ENCODE peak calls at places on chromosomes 12 and 14, in six cellular contexts. One of them, this sample, is unnamed.

GRCh38 chr14:87566986-87567385 is 426.0 kb downstream of the GALC start:
- DNase-seq in A549: no peak
- DNase-seq in K562: no peak
- DNase-seq in HepG2: no peak
- DNase-seq in GM12878: no peak
- DNase-seq in NB4: no peak
- DNase-seq in this sample: no peak

GRCh38 chr12:51307655-51308593 is 16.1 kb downstream of the BIN2 start:
- DNase-seq in K562: peak; percentile 15
- DNase-seq in GM12878: no peak
- DNase-seq in A549: peak; percentile 91
- DNase-seq in HepG2: no peak
- DNase-seq in NB4: no peak
- DNase-seq in this sample: peak; percentile 37

GRCh38 chr14:36524874-36525745 is 5.1 kb upstream of the NKX2-1 start:
- DNase-seq in NB4: peak; percentile 13
- DNase-seq in HepG2: peak; percentile 74
- DNase-seq in GM12878: no peak
- DNase-seq in A549: peak; percentile 78
- DNase-seq in K562: peak; percentile 57
- DNase-seq in this sample: no peak

GRCh38 chr14:100850841-100851585 is 25.1 kb downstream of the MEG3 start:
- DNase-seq in NB4: peak; percentile 74
- DNase-seq in K562: peak; percentile 78
- DNase-seq in GM12878: no peak
- DNase-seq in HepG2: peak; percentile 48
- DNase-seq in A549: peak; percentile 71
- DNase-seq in this sample: peak; percentile 32

GRCh38 chr12:4268549-4269181 is 4.9 kb upstream of the CCND2 start:
- DNase-seq in NB4: peak; percentile 52
- DNase-seq in GM12878: no peak
- DNase-seq in K562: peak; percentile 18
- DNase-seq in HepG2: no peak
- DNase-seq in A549: no peak
- DNase-seq in this sample: peak; percentile 40

GRCh38 chr12:52280319-52280795 is 5.9 kb downstream of the KRT86 start:
- DNase-seq in A549: peak; percentile 100
- DNase-seq in NB4: peak; percentile 65
- DNase-seq in K562: peak; percentile 8
- DNase-seq in GM12878: no peak
- DNase-seq in HepG2: peak; percentile 67
- DNase-seq in this sample: peak; percentile 11

GRCh38 chr12:124762384-124762783 is 101.3 kb downstream of the SCARB1 start:
- DNase-seq in NB4: no peak
- DNase-seq in K562: no peak
- DNase-seq in A549: no peak
- DNase-seq in HepG2: no peak
- DNase-seq in GM12878: no peak
- DNase-seq in this sample: no peak

GRCh38 chr14:62462996-62463395 is 582.3 kb downstream of the KCNH5 start:
- DNase-seq in HepG2: no peak
- DNase-seq in K562: no peak
- DNase-seq in NB4: no peak
- DNase-seq in A549: no peak
- DNase-seq in GM12878: no peak
- DNase-seq in this sample: no peak

GRCh38 chr12:95318071-95318545 is 100.5 kb downstream of the VEZT start:
- DNase-seq in NB4: no peak
- DNase-seq in GM12878: no peak
- DNase-seq in HepG2: peak; percentile 98
- DNase-seq in A549: peak; percentile 96
- DNase-seq in K562: no peak
- DNase-seq in this sample: no peak

GRCh38 chr14:77516111-77516510 is 17.5 kb upstream of the ISM2 start:
- DNase-seq in NB4: no peak
- DNase-seq in A549: no peak
- DNase-seq in HepG2: no peak
- DNase-seq in GM12878: no peak
- DNase-seq in K562: no peak
- DNase-seq in this sample: no peak

GRCh38 chr12:12461923-12462315 is 100.7 kb downstream of the DUSP16 start:
- DNase-seq in GM12878: no peak
- DNase-seq in NB4: no peak
- DNase-seq in K562: no peak
- DNase-seq in A549: no peak
- DNase-seq in HepG2: no peak
- DNase-seq in this sample: no peak

DNA sequence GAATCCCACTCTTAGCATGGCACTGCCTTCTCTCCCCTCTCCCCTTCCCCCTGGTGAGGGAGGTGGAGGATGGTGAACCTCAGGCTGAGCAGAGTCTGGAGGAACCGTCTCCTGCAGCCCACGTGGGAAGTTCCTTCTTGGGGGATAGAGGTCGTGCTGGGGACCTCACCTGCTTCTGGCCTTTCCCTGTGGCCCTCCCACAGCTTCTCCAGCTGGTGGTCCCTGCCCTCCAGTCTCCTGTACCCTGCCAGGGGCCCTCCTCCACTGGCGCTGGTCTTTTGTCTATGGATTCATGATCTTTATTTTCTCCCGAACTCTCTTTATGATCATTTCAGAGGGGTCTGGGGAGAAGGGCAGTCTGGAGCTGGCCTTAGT is 9.0 kb upstream of the MTA1 start:
- DNase-seq in GM12878: no peak
- DNase-seq in K562: no peak
- DNase-seq in A549: no peak
- DNase-seq in HepG2: no peak
- DNase-seq in NB4: no peak
- DNase-seq in this sample: no peak
- TF ChIP-seq MYC in GM12878: no peak
- TF ChIP-seq MYC in K562: no peak
- TF ChIP-seq MYC in A549: no peak
- TF ChIP-seq MYC in HepG2: no peak
- TF ChIP-seq MYC in NB4: no peak
- TF ChIP-seq MYC in this sample: no peak

GRCh38 chr14:49770212-49770817 is 2.4 kb downstream of the KLHDC2 start:
- DNase-seq in HepG2: peak; percentile 97
- DNase-seq in NB4: no peak
- DNase-seq in GM12878: no peak
- DNase-seq in K562: peak; percentile 19
- DNase-seq in A549: peak; percentile 70
- DNase-seq in this sample: no peak
- TF ChIP-seq MYC in HepG2: no peak
- TF ChIP-seq MYC in NB4: no peak
- TF ChIP-seq MYC in GM12878: no peak
- TF ChIP-seq MYC in K562: no peak
- TF ChIP-seq MYC in A549: no peak
- TF ChIP-seq MYC in this sample: no peak

DNA sequence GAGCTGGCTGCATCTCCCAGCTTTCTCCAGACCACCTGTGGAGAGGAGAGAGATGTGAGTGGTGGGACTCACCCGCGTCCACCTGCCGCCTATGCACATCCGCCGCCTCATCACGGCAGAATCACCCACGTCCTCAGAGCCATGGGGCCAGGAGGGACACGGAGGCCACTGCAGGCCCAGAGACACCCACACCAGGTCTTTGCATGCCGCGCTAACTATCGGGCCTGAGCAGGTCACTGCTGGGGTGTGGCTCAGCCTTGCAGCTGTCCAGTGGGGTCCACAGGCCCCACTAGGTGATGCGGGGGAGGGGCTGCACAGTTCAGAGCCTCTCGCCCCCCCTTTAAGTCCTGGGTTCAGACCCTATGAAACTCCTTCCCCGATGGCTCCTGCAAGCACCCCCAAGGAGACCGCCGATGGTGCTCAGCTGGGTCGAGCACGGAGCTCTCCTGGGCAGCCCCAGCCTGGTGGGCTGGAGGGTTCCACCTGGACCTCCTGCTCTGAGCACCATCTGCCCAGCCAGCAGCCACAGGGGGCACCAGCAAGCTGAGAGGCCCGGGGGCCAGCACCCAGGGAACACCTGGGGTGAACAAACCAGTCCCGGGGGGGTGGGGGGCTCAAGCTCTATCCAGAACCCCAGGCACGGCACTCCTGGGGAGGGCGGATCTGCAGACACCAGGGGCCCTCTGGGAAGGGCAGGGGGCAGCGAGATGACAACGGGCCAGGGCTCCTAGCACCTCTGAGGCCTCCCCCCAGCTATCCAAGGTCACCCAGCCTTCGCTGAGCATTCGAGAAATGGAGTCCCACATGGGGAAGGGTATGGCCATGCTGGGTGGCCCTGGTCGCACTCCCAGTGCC is 34.3 kb downstream of the CCNK start:
- DNase-seq in HepG2: no peak
- DNase-seq in K562: no peak
- DNase-seq in NB4: no peak
- DNase-seq in GM12878: no peak
- DNase-seq in A549: no peak
- DNase-seq in this sample: no peak
- TF ChIP-seq MYC in HepG2: no peak
- TF ChIP-seq MYC in K562: no peak
- TF ChIP-seq MYC in NB4: no peak
- TF ChIP-seq MYC in GM12878: no peak
- TF ChIP-seq MYC in A549: no peak
- TF ChIP-seq MYC in this sample: no peak

GRCh38 chr14:79021756-79022155 is 851.6 kb downstream of the NRXN3 start:
- DNase-seq in NB4: no peak
- DNase-seq in A549: no peak
- DNase-seq in HepG2: no peak
- DNase-seq in GM12878: no peak
- DNase-seq in K562: no peak
- DNase-seq in this sample: no peak

GRCh38 chr14:79017561-79017960 is 847.4 kb downstream of the NRXN3 start:
- DNase-seq in K562: no peak
- DNase-seq in NB4: no peak
- DNase-seq in GM12878: no peak
- DNase-seq in A549: no peak
- DNase-seq in HepG2: no peak
- DNase-seq in this sample: no peak

GRCh38 chr14:79018846-79019245 is 848.7 kb downstream of the NRXN3 start:
- DNase-seq in A549: no peak
- DNase-seq in K562: no peak
- DNase-seq in GM12878: no peak
- DNase-seq in HepG2: no peak
- DNase-seq in NB4: no peak
- DNase-seq in this sample: peak; percentile 23

GRCh38 chr14:79011920-79012204 is 841.7 kb downstream of the NRXN3 start:
- DNase-seq in K562: no peak
- DNase-seq in A549: no peak
- DNase-seq in HepG2: no peak
- DNase-seq in GM12878: no peak
- DNase-seq in NB4: no peak
- DNase-seq in this sample: no peak

GRCh38 chr14:79016828-79017505 is 846.8 kb downstream of the NRXN3 start:
- DNase-seq in HepG2: peak; percentile 10
- DNase-seq in A549: peak; percentile 19
- DNase-seq in NB4: no peak
- DNase-seq in K562: no peak
- DNase-seq in GM12878: no peak
- DNase-seq in this sample: peak; percentile 6
- TF ChIP-seq MYC in HepG2: no peak
- TF ChIP-seq MYC in A549: no peak
- TF ChIP-seq MYC in NB4: no peak
- TF ChIP-seq MYC in K562: no peak
- TF ChIP-seq MYC in GM12878: no peak
- TF ChIP-seq MYC in this sample: no peak

DNA sequence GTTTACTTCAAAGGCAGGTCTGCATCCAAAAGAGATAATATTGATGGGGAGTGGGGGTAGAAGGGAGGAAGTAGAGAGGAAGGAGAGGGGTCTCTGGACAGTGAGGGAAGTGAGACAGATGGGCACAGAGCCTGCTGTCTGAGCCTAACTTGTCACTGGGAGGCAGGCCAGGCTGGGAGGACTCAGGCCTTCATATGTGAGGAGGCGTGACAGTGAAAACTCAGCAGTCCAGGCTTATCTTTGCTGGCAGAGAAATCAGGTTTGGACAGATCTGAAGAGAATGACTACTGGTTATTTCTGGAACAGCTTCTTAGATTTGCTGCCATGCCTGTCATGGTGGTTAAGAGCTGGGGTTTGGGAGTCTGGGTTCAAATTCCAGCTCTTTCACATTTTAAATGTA is 192.2 kb downstream of the NUAK1 start:
- DNase-seq in A549: no peak
- DNase-seq in GM12878: no peak
- DNase-seq in K562: peak; percentile 80
- DNase-seq in NB4: no peak
- DNase-seq in HepG2: no peak
- DNase-seq in this sample: no peak
- TF ChIP-seq MYC in A549: no peak
- TF ChIP-seq MYC in GM12878: no peak
- TF ChIP-seq MYC in K562: no peak
- TF ChIP-seq MYC in NB4: no peak
- TF ChIP-seq MYC in HepG2: no peak
- TF ChIP-seq MYC in this sample: no peak

DNA sequence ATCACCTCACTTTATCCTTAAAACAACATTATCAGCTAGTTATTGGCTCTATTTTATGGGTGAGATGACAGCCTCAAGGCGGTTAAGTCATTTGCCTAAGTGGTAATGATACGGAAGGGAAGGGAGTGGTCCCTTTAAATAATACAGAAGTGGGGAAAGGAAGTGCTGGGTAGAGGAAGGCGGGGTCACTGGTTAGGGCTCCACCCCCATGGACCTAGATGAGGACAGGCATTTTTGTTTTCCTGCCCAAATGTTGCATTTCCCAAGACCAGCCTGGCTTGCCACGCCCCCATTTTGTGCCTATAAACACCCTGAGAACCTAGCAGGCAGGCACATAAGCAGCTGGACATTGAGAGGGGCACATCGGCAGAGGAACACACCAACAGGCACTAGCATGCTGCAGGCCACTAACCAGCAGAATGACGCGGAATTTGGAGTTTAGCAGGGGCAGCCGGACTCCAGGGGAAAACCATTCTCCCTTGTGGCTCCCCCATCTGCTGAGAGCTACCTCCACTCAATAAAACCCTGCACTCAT is 100.9 kb downstream of the EPS8 start:
- DNase-seq in HepG2: no peak
- DNase-seq in GM12878: no peak
- DNase-seq in K562: peak; percentile 30
- DNase-seq in NB4: peak; percentile 82
- DNase-seq in A549: peak; percentile 76
- DNase-seq in this sample: no peak
- TF ChIP-seq MYC in HepG2: no peak
- TF ChIP-seq MYC in GM12878: no peak
- TF ChIP-seq MYC in K562: no peak
- TF ChIP-seq MYC in NB4: peak; percentile 5
- TF ChIP-seq MYC in A549: no peak
- TF ChIP-seq MYC in this sample: no peak

This sample was measured in endothelial cell of umbilical vein.